ENCODE peak calls at places on chromosomes 11 and 22, in seven cellular contexts. D, Y, V, X, K, S and L are unnamed samples.
A peak's percentile ranks its signal among the peaks of the same experiment; 100 is the strongest.

GRCh38 chr22:38230108-38230825 is 28.5 kb downstream of the MAFF start:
- DNase-seq in D (no peak), Y (no peak), V (no peak), X (no peak), K (peak; percentile 24), S (no peak), L (no peak)

GRCh38 chr11:2529636-2530035 is 84.8 kb downstream of the KCNQ1 start:
- DNase-seq in D (no peak), Y (no peak), V (no peak), X (no peak), K (no peak), S (no peak), L (no peak)

GRCh38 chr11:73334244-73335203 is 26.4 kb downstream of the ARHGEF17 start:
- DNase-seq in D (peak; percentile 95), Y (peak; percentile 77), V (peak; percentile 84), X (peak; percentile 89), K (no peak), S (no peak), L (no peak)

GRCh38 chr11:57224537-57224936 is 12.5 kb downstream of the APLNR start:
- DNase-seq in D (peak; percentile 66), Y (peak; percentile 30), V (peak; percentile 36), X (no peak), K (no peak), S (no peak), L (no peak)

GRCh38 chr11:132992838-132993680 is 539.2 kb downstream of the OPCML start:
- DNase-seq in D (peak; percentile 13), Y (no peak), V (no peak), X (no peak), K (no peak), S (no peak), L (no peak)

GRCh38 chr11:65311197-65311631 is 3.5 kb upstream of the CDC42EP2 start:
- DNase-seq in D (peak; percentile 60), Y (peak; percentile 36), V (no peak), X (no peak), K (no peak), S (no peak), L (no peak)

GRCh38 chr11:129814244-129814992 is 1.2 kb upstream of the TMEM45B start:
- DNase-seq in D (no peak), Y (no peak), V (no peak), X (no peak), K (peak; percentile 58), S (no peak), L (no peak)

GRCh38 chr11:86201371-86201770 is 43.2 kb upstream of the EED start:
- DNase-seq in D (no peak), Y (no peak), V (no peak), X (no peak), K (no peak), S (no peak), L (no peak)

GRCh38 chr11:107719062-107719461 is 7.2 kb upstream of the SLN start:
- DNase-seq in D (no peak), Y (no peak), V (no peak), X (no peak), K (no peak), S (no peak), L (no peak)

GRCh38 chr22:25736378-25737011 is 5.5 kb upstream of the MYO18B start:
- DNase-seq in D (no peak), Y (no peak), V (no peak), X (no peak), K (no peak), S (no peak), L (no peak)

GRCh38 chr22:48515571-48516200 is 1312.0 kb downstream of the BRD1 start:
- DNase-seq in D (no peak), Y (no peak), V (no peak), X (no peak), K (no peak), S (no peak), L (no peak)

GRCh38 chr11:120147094-120147949 is 9.4 kb upstream of the TRIM29 start:
- DNase-seq in D (no peak), Y (no peak), V (no peak), X (no peak), K (no peak), S (no peak), L (no peak)

GRCh38 chr11:3104051-3104714 is 47.0 kb upstream of the CARS1 start:
- DNase-seq in D (no peak), Y (no peak), V (no peak), X (no peak), K (no peak), S (no peak), L (peak; percentile 12)

GRCh38 chr11:28090052-28090749 is 17.8 kb downstream of the KIF18A start:
- DNase-seq in D (peak; percentile 70), Y (no peak), V (no peak), X (no peak), K (no peak), S (no peak), L (no peak)

GRCh38 chr11:83410605-83411565 is 124.7 kb upstream of the CCDC90B start:
- DNase-seq in D (no peak), Y (no peak), V (no peak), X (no peak), K (no peak), S (no peak), L (no peak)

GRCh38 chr11:123903932-123904331 is 2.0 kb downstream of the OR8D4 start:
- DNase-seq in D (no peak), Y (no peak), V (no peak), X (no peak), K (no peak), S (no peak), L (no peak)

GRCh38 chr11:12625438-12626071 is 48.7 kb upstream of the TEAD1 start:
- DNase-seq in D (peak; percentile 93), Y (peak; percentile 25), V (peak; percentile 63), X (no peak), K (no peak), S (no peak), L (no peak)

GRCh38 chr11:104764718-104765045 is 133.6 kb downstream of the CASP12 start:
- DNase-seq in D (no peak), Y (no peak), V (no peak), X (no peak), K (no peak), S (no peak), L (no peak)

GRCh38 chr11:37343279-37343678 is 745.2 kb upstream of the RAG2 start:
- DNase-seq in D (no peak), Y (no peak), V (no peak), X (no peak), K (no peak), S (no peak), L (no peak)

GRCh38 chr11:67626970-67627369 is 2.8 kb downstream of the NUDT8 start:
- DNase-seq in D (no peak), Y (no peak), V (no peak), X (no peak), K (no peak), S (no peak), L (no peak)

GRCh38 chr11:83866655-83867054 is 580.5 kb upstream of the CCDC90B start:
- DNase-seq in D (no peak), Y (no peak), V (no peak), X (no peak), K (no peak), S (no peak), L (no peak)

GRCh38 chr11:122038543-122038942 is 77.5 kb downstream of the BLID start:
- DNase-seq in D (peak; percentile 97), Y (peak; percentile 15), V (peak; percentile 29), X (no peak), K (no peak), S (no peak), L (no peak)

GRCh38 chr11:20075627-20076026 is 84.6 kb downstream of the DBX1 start:
- DNase-seq in D (no peak), Y (no peak), V (no peak), X (no peak), K (no peak), S (no peak), L (no peak)

GRCh38 chr22:47210686-47211085 is 448.2 kb downstream of the TBC1D22A start:
- DNase-seq in D (no peak), Y (no peak), V (no peak), X (no peak), K (no peak), S (no peak), L (no peak)

GRCh38 chr11:120512727-120513435 is 1.3 kb downstream of the GRIK4 start:
- DNase-seq in D (no peak), Y (no peak), V (no peak), X (no peak), K (no peak), S (no peak), L (no peak)

GRCh38 chr11:35623708-35624168 is 5.5 kb downstream of the FJX1 start:
- DNase-seq in D (peak; percentile 90), Y (peak; percentile 67), V (peak; percentile 61), X (no peak), K (no peak), S (no peak), L (no peak)

GRCh38 chr22:32557424-32557823 is 82.8 kb downstream of the FBXO7 start:
- DNase-seq in D (no peak), Y (no peak), V (no peak), X (no peak), K (no peak), S (no peak), L (no peak)

GRCh38 chr11:3853935-3854659 is 1.4 kb upstream of the STIM1 start:
- DNase-seq in D (no peak), Y (no peak), V (no peak), X (peak; percentile 24), K (peak; percentile 52), S (peak; percentile 29), L (peak; percentile 61)

GRCh38 chr11:120134931-120135228 is 3.0 kb downstream of the TRIM29 start:
- DNase-seq in D (no peak), Y (no peak), V (no peak), X (peak; percentile 4), K (no peak), S (no peak), L (no peak)

GRCh38 chr11:69588270-69588669 is 52.7 kb upstream of the CCND1 start:
- DNase-seq in D (peak; percentile 89), Y (peak; percentile 49), V (peak; percentile 69), X (no peak), K (no peak), S (no peak), L (no peak)

GRCh38 chr11:11732116-11732515 is 109.7 kb upstream of the USP47 start:
- DNase-seq in D (no peak), Y (no peak), V (no peak), X (no peak), K (no peak), S (no peak), L (no peak)

GRCh38 chr22:29341056-29341848 is 25.8 kb upstream of the RASL10A start:
- DNase-seq in D (no peak), Y (no peak), V (no peak), X (no peak), K (no peak), S (no peak), L (no peak)

GRCh38 chr22:36323182-36323854 is 64.4 kb downstream of the MYH9 start:
- DNase-seq in D (no peak), Y (no peak), V (no peak), X (peak; percentile 88), K (no peak), S (no peak), L (no peak)

GRCh38 chr22:38404419-38404818 is 50.6 kb downstream of the KCNJ4 start:
- DNase-seq in D (no peak), Y (no peak), V (no peak), X (no peak), K (no peak), S (no peak), L (no peak)

GRCh38 chr11:126992804-126993111 is 7.8 kb downstream of the KIRREL3 start:
- DNase-seq in D (peak; percentile 96), Y (no peak), V (peak; percentile 59), X (no peak), K (no peak), S (no peak), L (no peak)